ENCODE peak calls at places on chromosome 7, in seven cellular contexts. T, P, J, O, U, R and I are unnamed samples. For H3K4me1, the result is how much of the 10 kb centered on the place peaks cover.

GRCh38 chr7:112160130-112160770 is 45.9 kb downstream of the DOCK4 start:
- DNase-seq in T (no peak), P (no peak), J (no peak), O (peak), U (no peak), R (no peak), I (peak)

GRCh38 chr7:141701489-141702046 is 398 bp downstream of the DENND11 start:
- DNase-seq in T (peak), P (no peak), J (peak), O (no peak), U (peak), R (peak), I (peak)

GRCh38 chr7:1664711-1665591 is 5.1 kb upstream of the ELFN1 start:
- DNase-seq in T (peak), P (no peak), J (peak), O (peak), U (peak), R (peak), I (peak)

GRCh38 chr7:94297397-94297838 is 97.3 kb upstream of the COL1A2 start:
- DNase-seq in T (no peak), P (no peak), J (no peak), O (peak), U (peak), R (peak), I (no peak)

GRCh38 chr7:102933763-102934162 is 21.0 kb downstream of the LRRC17 start:
- DNase-seq in T (no peak), P (no peak), J (peak), O (no peak), U (peak), R (peak), I (peak)

GRCh38 chr7:19146699-19147098 is 1.5 kb upstream of the FERD3L start:
- DNase-seq in T (no peak), P (no peak), J (no peak), O (no peak), U (no peak), R (no peak), I (no peak)

GRCh38 chr7:116499168-116500070 is at the start of gene CAV2:
- DNase-seq in T (no peak), P (no peak), J (peak), O (peak), U (peak), R (peak), I (peak)

GRCh38 chr7:92296898-92297435 is 51.2 kb downstream of the ANKIB1 start:
- DNase-seq in T (no peak), P (no peak), J (no peak), O (no peak), U (no peak), R (no peak), I (no peak)

GRCh38 chr7:120991570-120991969 is 3.1 kb downstream of the CPED1 start:
- DNase-seq in T (no peak), P (no peak), J (no peak), O (no peak), U (no peak), R (no peak), I (no peak)

GRCh38 chr7:5598769-5599371 is 175.2 kb upstream of the TNRC18 start:
- DNase-seq in T (no peak), P (no peak), J (no peak), O (peak), U (peak), R (no peak), I (peak)

DNA sequence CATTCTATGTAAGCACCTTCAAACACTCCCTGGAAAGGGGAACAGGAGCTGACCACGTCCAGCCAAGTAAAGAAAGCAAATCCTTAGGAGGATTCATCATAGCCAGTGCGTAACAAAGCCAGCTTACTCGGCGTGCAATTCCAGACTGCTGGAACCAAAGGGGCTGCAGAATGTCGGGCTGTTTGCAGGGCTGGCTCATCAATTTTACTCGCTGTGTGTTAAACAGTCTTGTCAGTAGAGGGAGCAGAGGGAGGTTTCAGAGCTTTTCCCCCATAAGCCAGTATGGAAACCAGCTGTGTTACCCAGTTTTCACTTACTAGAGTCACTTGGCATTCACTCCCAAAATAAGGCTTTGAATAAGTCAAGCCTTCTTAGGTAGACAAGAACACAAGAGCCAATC is 127.1 kb downstream of the KMT2E start:
- DNase-seq in T (no peak), P (no peak), J (no peak), O (peak), U (no peak), R (no peak), I (peak)
- TF ChIP-seq CTCF in T (peak), P (no peak), J (peak), O (peak), U (no peak), R (peak), I (peak)

GRCh38 chr7:149837620-149838223 is 453 bp upstream of the ZNF862 start:
- DNase-seq in T (no peak), P (no peak), J (no peak), O (no peak), U (peak), R (no peak), I (no peak)
- H3K4me3 ChIP-seq in T (peak), P (no peak), J (no peak), O (no peak), U (no peak), R (peak), I (no peak)

DNA sequence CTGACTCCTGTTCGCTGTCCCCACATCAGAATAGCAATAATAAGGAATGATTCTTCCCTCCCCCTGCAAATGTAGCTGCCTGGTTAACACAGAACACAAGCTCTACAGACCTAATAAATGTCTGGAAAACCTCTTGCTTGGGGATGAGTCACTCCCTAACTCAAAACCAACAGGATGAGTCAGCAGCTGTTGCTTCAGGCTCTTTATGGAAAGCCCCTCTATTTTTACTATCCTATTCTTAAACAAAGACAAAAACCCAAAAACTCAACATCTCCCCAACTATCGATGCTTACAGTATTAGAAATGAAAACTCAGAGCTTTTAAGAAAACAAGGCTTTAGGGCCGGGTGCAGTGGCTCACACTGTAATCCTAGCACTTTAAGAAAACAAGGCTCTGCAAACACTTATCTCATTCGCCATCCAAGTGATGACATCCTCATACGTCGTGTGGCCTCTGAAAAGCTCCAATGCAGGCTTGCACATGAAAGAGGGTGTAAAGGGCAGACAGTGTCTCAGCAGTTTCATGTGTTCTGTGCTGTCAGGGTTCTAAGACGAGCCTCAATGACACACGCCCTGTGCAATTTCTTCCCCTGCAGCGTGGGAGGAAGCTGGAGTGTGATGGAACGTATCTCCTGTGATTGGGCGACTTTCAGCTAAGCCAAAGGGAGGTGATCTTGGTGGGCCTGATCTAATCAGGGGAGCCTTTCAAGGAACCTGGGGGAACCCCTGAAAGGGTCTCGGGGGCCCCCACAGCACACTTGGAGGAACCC is 70.1 kb downstream of the AMZ1 start:
- DNase-seq in T (no peak), P (no peak), J (no peak), O (peak), U (no peak), R (no peak), I (peak)
- H3K4me1 ChIP-seq in T (under half), P (under half), J (under half), O (under half), U (under half), R (half or more), I (under half)

GRCh38 chr7:98284335-98285036 is 3.0 kb downstream of the BRI3 start:
- DNase-seq in T (no peak), P (no peak), J (peak), O (peak), U (peak), R (peak), I (peak)
- TF ChIP-seq CTCF in T (peak), P (peak), J (no peak), O (no peak), U (no peak), R (peak), I (no peak)

DNA sequence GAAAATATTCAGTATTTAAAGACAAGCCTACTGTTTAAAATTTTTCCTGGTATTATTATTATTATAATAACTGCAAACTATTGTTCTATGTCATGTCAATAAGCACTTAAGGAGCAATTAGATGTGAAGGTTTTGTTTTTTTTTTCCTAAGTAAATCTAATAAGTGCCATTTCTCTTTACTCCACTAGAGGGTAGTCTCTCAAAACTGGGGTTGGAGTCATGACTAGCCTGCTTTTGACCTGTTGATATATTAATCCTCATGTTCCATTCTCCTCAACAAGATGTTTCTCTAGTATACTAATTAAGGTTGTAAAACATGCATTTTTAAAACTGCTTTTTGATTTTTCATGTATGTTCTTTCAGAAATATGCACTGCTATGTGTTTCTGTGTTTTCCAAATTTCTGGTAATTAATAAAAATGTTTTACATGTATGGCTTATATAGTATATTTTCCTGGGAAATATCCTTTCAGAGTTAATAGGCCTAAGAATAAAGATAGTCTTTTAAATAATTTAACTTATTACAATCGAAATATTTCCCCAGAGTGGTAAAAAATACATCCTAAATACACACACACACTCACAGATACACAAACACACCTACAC is 1.0 kb upstream of the LRRN3 start:
- DNase-seq in T (no peak), P (no peak), J (no peak), O (peak), U (no peak), R (no peak), I (no peak)
- H3K4me3 ChIP-seq in T (no peak), P (no peak), J (no peak), O (no peak), U (no peak), R (no peak), I (no peak)